ENCODE peak calls at places on chromosomes 11 and 22, in four cellular contexts. One of them, this sample, is unnamed.

GRCh38 chr11:59289782-59290181 is 68.9 kb upstream of the OR5AN1 start:
- DNase-seq in IMR-90: no peak
- DNase-seq in mesendoderm: no peak
- DNase-seq in H1: no peak
- DNase-seq in this sample: no peak

GRCh38 chr11:85423331-85423730 is 203.8 kb downstream of the DLG2 start:
- DNase-seq in IMR-90: no peak
- DNase-seq in mesendoderm: no peak
- DNase-seq in H1: no peak
- DNase-seq in this sample: no peak

GRCh38 chr11:16178273-16178672 is 178.1 kb downstream of the SOX6 start:
- DNase-seq in IMR-90: no peak
- DNase-seq in mesendoderm: no peak
- DNase-seq in H1: no peak
- DNase-seq in this sample: no peak

GRCh38 chr22:36761553-36762240 is 14.2 kb downstream of the IFT27 start:
- DNase-seq in IMR-90: no peak
- DNase-seq in mesendoderm: no peak
- DNase-seq in H1: no peak
- DNase-seq in this sample: peak

GRCh38 chr22:40862537-40862936 is 624 bp upstream of the DNAJB7 start:
- DNase-seq in IMR-90: no peak
- DNase-seq in mesendoderm: no peak
- DNase-seq in H1: no peak
- DNase-seq in this sample: no peak

GRCh38 chr11:57567210-57567511 is 311 bp downstream of the UBE2L6 start:
- DNase-seq in IMR-90: peak
- DNase-seq in mesendoderm: no peak
- DNase-seq in H1: no peak
- DNase-seq in this sample: no peak

GRCh38 chr22:49240472-49240871 is 587.2 kb downstream of the BRD1 start:
- DNase-seq in IMR-90: no peak
- DNase-seq in mesendoderm: no peak
- DNase-seq in H1: no peak
- DNase-seq in this sample: peak

GRCh38 chr11:115489466-115489865 is 14.7 kb downstream of the CADM1 start:
- DNase-seq in IMR-90: no peak
- DNase-seq in mesendoderm: no peak
- DNase-seq in H1: no peak
- DNase-seq in this sample: no peak

GRCh38 chr11:5197538-5197937 is 2.9 kb downstream of the OR51V1 start:
- DNase-seq in IMR-90: peak
- DNase-seq in mesendoderm: no peak
- DNase-seq in H1: no peak
- DNase-seq in this sample: no peak

GRCh38 chr11:63165710-63166310 is 21.8 kb upstream of the SLC22A24 start:
- DNase-seq in IMR-90: no peak
- DNase-seq in mesendoderm: no peak
- DNase-seq in H1: no peak
- DNase-seq in this sample: no peak

GRCh38 chr11:21405403-21405802 is 736.0 kb downstream of the NELL1 start:
- DNase-seq in IMR-90: no peak
- DNase-seq in mesendoderm: no peak
- DNase-seq in H1: no peak
- DNase-seq in this sample: no peak

GRCh38 chr11:73308003-73308962 is at the start of gene ARHGEF17:
- DNase-seq in IMR-90: peak
- DNase-seq in mesendoderm: peak
- DNase-seq in H1: no peak
- DNase-seq in this sample: peak

GRCh38 chr11:120293038-120293800 is 31.9 kb upstream of the TLCD5 start:
- DNase-seq in IMR-90: no peak
- DNase-seq in mesendoderm: no peak
- DNase-seq in H1: no peak
- DNase-seq in this sample: no peak

GRCh38 chr22:23564276-23564675 is 15.8 kb downstream of the IGLL1 start:
- DNase-seq in IMR-90: no peak
- DNase-seq in mesendoderm: no peak
- DNase-seq in H1: no peak
- DNase-seq in this sample: no peak

GRCh38 chr22:23565942-23566715 is 14.0 kb downstream of the IGLL1 start:
- DNase-seq in IMR-90: no peak
- DNase-seq in mesendoderm: peak
- DNase-seq in H1: no peak
- DNase-seq in this sample: peak

GRCh38 chr22:23566716-23567475 is 13.2 kb downstream of the IGLL1 start:
- DNase-seq in IMR-90: no peak
- DNase-seq in mesendoderm: no peak
- DNase-seq in H1: no peak
- DNase-seq in this sample: peak

GRCh38 chr22:23563111-23563510 is 17.0 kb downstream of the IGLL1 start:
- DNase-seq in IMR-90: no peak
- DNase-seq in mesendoderm: no peak
- DNase-seq in H1: no peak
- DNase-seq in this sample: no peak

GRCh38 chr22:23565288-23565941 is 14.7 kb downstream of the IGLL1 start:
- DNase-seq in IMR-90: no peak
- DNase-seq in mesendoderm: peak
- DNase-seq in H1: no peak
- DNase-seq in this sample: peak
- H3K4me2 ChIP-seq in IMR-90: no peak
- H3K4me2 ChIP-seq in mesendoderm: peak
- H3K4me2 ChIP-seq in H1: peak
- H3K4me2 ChIP-seq in this sample: peak

GRCh38 chr22:19533049-19533626 is 8.9 kb upstream of the CLDN5 start:
- DNase-seq in IMR-90: no peak
- DNase-seq in mesendoderm: no peak
- DNase-seq in H1: no peak
- DNase-seq in this sample: no peak
- H4K5ac ChIP-seq in IMR-90: no peak
- H4K5ac ChIP-seq in mesendoderm: no peak
- H4K5ac ChIP-seq in H1: no peak
- H4K5ac ChIP-seq in this sample: no peak

GRCh38 chr22:30286813-30287625 is 2.3 kb downstream of the CASTOR1 start:
- DNase-seq in IMR-90: peak
- DNase-seq in mesendoderm: peak
- DNase-seq in H1: peak
- DNase-seq in this sample: peak

GRCh38 chr22:30289126-30289979 is at the start of gene CASTOR1:
- DNase-seq in IMR-90: peak
- DNase-seq in mesendoderm: peak
- DNase-seq in H1: peak
- DNase-seq in this sample: peak

GRCh38 chr22:30286331-30286730 is 3.0 kb downstream of the CASTOR1 start:
- DNase-seq in IMR-90: no peak
- DNase-seq in mesendoderm: no peak
- DNase-seq in H1: no peak
- DNase-seq in this sample: no peak

GRCh38 chr22:30288414-30289125 is 735 bp downstream of the CASTOR1 start:
- DNase-seq in IMR-90: no peak
- DNase-seq in mesendoderm: peak
- DNase-seq in H1: no peak
- DNase-seq in this sample: no peak

DNA sequence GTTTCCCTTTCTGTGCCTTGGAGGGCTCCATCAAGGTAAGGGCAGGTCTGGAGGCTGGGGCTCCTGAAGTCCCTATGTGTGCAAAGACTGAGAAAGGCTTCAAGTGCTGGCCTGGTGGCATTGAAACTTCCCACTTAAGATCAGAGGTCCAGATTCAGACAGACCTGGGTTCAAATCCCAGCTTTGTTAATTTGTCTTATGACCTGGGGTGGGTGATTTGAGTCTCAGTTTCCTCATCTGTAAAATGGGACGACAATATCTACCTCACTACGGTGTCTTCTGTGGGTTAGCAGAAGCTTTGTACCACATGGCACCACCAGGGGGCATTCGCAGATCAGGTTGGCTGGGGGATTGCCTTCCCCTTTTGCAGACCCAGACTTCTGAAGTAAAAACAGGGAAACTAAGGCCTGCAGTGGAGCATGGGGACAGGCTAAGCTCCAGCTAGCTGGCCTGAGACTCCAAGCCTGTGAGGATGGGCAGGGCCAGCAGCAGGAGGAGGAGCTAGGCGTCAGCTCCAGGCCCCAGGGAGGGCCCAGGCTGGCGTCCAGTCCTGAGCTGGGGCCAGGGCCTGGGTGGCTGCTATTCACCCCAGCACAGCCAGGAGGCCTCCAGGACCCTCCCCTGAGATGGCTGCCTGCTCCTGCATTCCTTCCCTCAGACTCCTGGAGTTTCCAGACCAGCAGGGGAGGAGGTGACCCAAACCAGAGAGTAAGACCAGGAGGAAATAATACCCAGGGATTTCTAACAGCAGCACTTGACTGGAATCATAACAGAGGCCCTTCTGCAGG is 1.5 kb downstream of the CASTOR1 start:
- DNase-seq in IMR-90: peak
- DNase-seq in mesendoderm: peak
- DNase-seq in H1: peak
- DNase-seq in this sample: peak
- H3K4me2 ChIP-seq in IMR-90: peak
- H3K4me2 ChIP-seq in mesendoderm: no peak
- H3K4me2 ChIP-seq in H1: peak
- H3K4me2 ChIP-seq in this sample: peak

GRCh38 chr11:12436266-12436665 is 58.9 kb downstream of the PARVA start:
- DNase-seq in IMR-90: no peak
- DNase-seq in mesendoderm: no peak
- DNase-seq in H1: no peak
- DNase-seq in this sample: no peak

GRCh38 chr11:12440565-12440964 is 63.2 kb downstream of the PARVA start:
- DNase-seq in IMR-90: no peak
- DNase-seq in mesendoderm: no peak
- DNase-seq in H1: no peak
- DNase-seq in this sample: no peak

GRCh38 chr11:12435264-12435663 is 57.9 kb downstream of the PARVA start:
- DNase-seq in IMR-90: no peak
- DNase-seq in mesendoderm: no peak
- DNase-seq in H1: no peak
- DNase-seq in this sample: no peak

GRCh38 chr11:12441081-12441801 is 63.9 kb downstream of the PARVA start:
- DNase-seq in IMR-90: peak
- DNase-seq in mesendoderm: no peak
- DNase-seq in H1: no peak
- DNase-seq in this sample: no peak

DNA sequence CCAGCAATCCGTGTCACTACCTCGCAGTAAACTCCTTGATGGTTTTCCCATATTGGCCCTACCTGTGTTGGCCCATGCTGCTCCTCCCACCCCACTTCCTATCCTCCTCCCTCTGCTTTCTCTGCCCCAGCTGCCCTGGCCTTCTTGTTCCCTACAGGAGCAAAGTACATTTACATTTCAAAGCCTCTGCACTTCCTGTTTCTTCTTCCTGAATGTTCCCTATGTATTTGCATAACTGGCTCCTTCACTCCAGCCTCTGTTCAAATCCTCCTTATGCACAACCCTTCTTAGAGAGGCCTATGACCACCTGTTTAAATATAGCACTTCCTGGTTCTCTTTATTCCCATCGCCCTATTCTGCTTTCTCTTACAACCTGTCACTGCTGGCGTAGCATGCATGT is 62.2 kb downstream of the PARVA start:
- DNase-seq in IMR-90: no peak
- DNase-seq in mesendoderm: peak
- DNase-seq in H1: no peak
- DNase-seq in this sample: peak
- H4K5ac ChIP-seq in IMR-90: no peak
- H4K5ac ChIP-seq in mesendoderm: no peak
- H4K5ac ChIP-seq in H1: no peak
- H4K5ac ChIP-seq in this sample: no peak

GRCh38 chr22:19357270-19358105 is 66.0 kb upstream of the CLTCL1 start:
- DNase-seq in IMR-90: peak
- DNase-seq in mesendoderm: no peak
- DNase-seq in H1: no peak
- DNase-seq in this sample: no peak

GRCh38 chr22:19359554-19360299 is 68.2 kb upstream of the CLTCL1 start:
- DNase-seq in IMR-90: no peak
- DNase-seq in mesendoderm: no peak
- DNase-seq in H1: no peak
- DNase-seq in this sample: no peak

GRCh38 chr22:19358195-19358594 is 66.7 kb upstream of the CLTCL1 start:
- DNase-seq in IMR-90: no peak
- DNase-seq in mesendoderm: no peak
- DNase-seq in H1: no peak
- DNase-seq in this sample: no peak

GRCh38 chr22:19360300-19360792 is 68.8 kb upstream of the CLTCL1 start:
- DNase-seq in IMR-90: no peak
- DNase-seq in mesendoderm: peak
- DNase-seq in H1: no peak
- DNase-seq in this sample: no peak

DNA sequence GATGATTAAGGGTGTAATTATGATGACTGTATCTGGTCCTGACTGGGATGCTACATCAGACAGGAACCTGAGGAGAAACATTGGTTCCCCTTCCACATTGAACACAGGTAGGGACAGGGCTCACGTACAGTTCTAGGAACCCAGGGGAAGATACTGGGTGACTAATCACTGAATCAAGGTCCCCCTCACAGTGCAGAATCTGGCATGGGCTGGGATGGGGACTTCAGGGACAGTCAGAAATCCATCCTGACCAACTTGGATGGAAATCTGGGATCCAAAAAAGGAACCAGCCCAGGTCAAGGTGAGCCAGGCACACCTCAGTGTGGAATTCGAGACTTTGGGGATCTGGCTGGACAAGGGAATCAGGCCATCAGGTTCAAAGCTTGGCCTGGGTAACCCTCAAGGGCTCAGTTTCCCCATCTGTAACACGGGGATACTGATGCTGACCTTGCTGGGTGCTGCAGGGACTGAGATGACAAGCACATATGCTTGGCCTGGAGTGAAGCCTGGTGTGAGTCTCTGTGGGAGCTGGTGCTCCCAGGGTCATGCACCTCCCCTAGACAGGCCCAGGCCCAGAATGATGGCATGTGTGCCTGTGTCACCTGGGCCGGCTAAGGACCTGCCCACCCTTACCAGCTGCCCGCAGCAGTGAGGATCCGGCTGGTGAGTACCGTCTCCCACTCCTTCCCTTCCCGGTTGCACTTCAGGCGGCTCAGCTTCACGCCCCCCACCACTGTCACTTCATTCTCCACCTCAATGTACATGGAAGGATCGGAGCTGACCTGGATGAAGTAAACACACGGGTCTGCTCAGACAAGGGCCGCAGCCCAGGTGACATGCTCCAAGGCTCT is 67.4 kb upstream of the CLTCL1 start:
- DNase-seq in IMR-90: no peak
- DNase-seq in mesendoderm: no peak
- DNase-seq in H1: no peak
- DNase-seq in this sample: no peak
- H3K4me2 ChIP-seq in IMR-90: no peak
- H3K4me2 ChIP-seq in mesendoderm: no peak
- H3K4me2 ChIP-seq in H1: no peak
- H3K4me2 ChIP-seq in this sample: no peak

DNA sequence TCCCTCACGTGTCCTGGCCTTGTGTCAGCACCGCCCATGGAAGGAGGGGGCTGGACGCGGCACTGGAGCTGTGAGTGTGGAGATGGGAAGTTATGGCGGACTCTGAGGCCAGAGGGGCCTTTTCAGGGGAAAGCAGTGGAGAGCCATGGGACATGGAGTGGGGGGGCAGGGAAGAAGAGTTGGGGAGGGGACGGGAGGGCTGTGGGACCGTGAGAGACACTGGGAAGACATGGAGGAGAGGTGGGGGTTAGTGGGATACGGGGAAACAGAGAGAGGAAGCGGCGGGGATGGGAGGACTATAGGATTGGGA is 58.2 kb downstream of the FBXO7 start:
- DNase-seq in IMR-90: no peak
- DNase-seq in mesendoderm: no peak
- DNase-seq in H1: no peak
- DNase-seq in this sample: no peak
- H4K5ac ChIP-seq in IMR-90: peak
- H4K5ac ChIP-seq in mesendoderm: no peak
- H4K5ac ChIP-seq in H1: no peak
- H4K5ac ChIP-seq in this sample: no peak